ENCODE peak calls at places on chromosomes 12 and 14, in four cellular contexts. One of them, this sample, is unnamed.

GRCh38 chr12:116295327-116296263 is 18.1 kb upstream of the MED13L start:
- DNase-seq in iPS DF 6.9: no peak
- DNase-seq in psoas muscle: no peak
- DNase-seq in sigmoid colon: no peak
- DNase-seq in this sample: no peak

GRCh38 chr12:104805186-104805585 is 152.9 kb downstream of the SLC41A2 start:
- DNase-seq in iPS DF 6.9: no peak
- DNase-seq in psoas muscle: no peak
- DNase-seq in sigmoid colon: no peak
- DNase-seq in this sample: no peak

GRCh38 chr14:61797304-61797703 is 35.1 kb downstream of the SNAPC1 start:
- DNase-seq in iPS DF 6.9: no peak
- DNase-seq in psoas muscle: no peak
- DNase-seq in sigmoid colon: no peak
- DNase-seq in this sample: no peak

GRCh38 chr12:23880988-23881387 is 68.5 kb downstream of the SOX5 start:
- DNase-seq in iPS DF 6.9: no peak
- DNase-seq in psoas muscle: no peak
- DNase-seq in sigmoid colon: no peak
- DNase-seq in this sample: no peak

GRCh38 chr12:25959069-25959961 is 833 bp downstream of the RASSF8 start:
- DNase-seq in iPS DF 6.9: no peak
- DNase-seq in psoas muscle: peak; percentile 76
- DNase-seq in sigmoid colon: peak; percentile 86
- DNase-seq in this sample: peak; percentile 57

GRCh38 chr14:104239185-104239775 is 100.9 kb downstream of the KIF26A start:
- DNase-seq in iPS DF 6.9: no peak
- DNase-seq in psoas muscle: no peak
- DNase-seq in sigmoid colon: peak; percentile 47
- DNase-seq in this sample: no peak

GRCh38 chr12:64780531-64781373 is 21.5 kb upstream of the GNS start:
- DNase-seq in iPS DF 6.9: no peak
- DNase-seq in psoas muscle: peak; percentile 60
- DNase-seq in sigmoid colon: peak; percentile 64
- DNase-seq in this sample: peak; percentile 61

GRCh38 chr12:121776190-121777098 is 17.0 kb downstream of the RHOF start:
- DNase-seq in iPS DF 6.9: no peak
- DNase-seq in psoas muscle: peak; percentile 91
- DNase-seq in sigmoid colon: peak; percentile 87
- DNase-seq in this sample: peak; percentile 65

GRCh38 chr14:54344445-54344844 is 52.4 kb upstream of the CDKN3 start:
- DNase-seq in iPS DF 6.9: no peak
- DNase-seq in psoas muscle: no peak
- DNase-seq in sigmoid colon: no peak
- DNase-seq in this sample: no peak

GRCh38 chr14:75654127-75654732 is 6.4 kb downstream of the ERG28 start:
- DNase-seq in iPS DF 6.9: peak; percentile 55
- DNase-seq in psoas muscle: peak; percentile 87
- DNase-seq in sigmoid colon: peak; percentile 85
- DNase-seq in this sample: peak; percentile 59

GRCh38 chr14:102652194-102652593 is 59.7 kb downstream of the RCOR1 start:
- DNase-seq in iPS DF 6.9: no peak
- DNase-seq in psoas muscle: no peak
- DNase-seq in sigmoid colon: no peak
- DNase-seq in this sample: no peak

GRCh38 chr14:96584907-96585671 is 82.9 kb downstream of the PAPOLA start:
- DNase-seq in iPS DF 6.9: no peak
- DNase-seq in psoas muscle: no peak
- DNase-seq in sigmoid colon: no peak
- DNase-seq in this sample: no peak

GRCh38 chr12:108302471-108303311 is 36.4 kb downstream of the CMKLR1 start:
- DNase-seq in iPS DF 6.9: no peak
- DNase-seq in psoas muscle: peak; percentile 90
- DNase-seq in sigmoid colon: peak; percentile 92
- DNase-seq in this sample: no peak
- H3K4me1 ChIP-seq in iPS DF 6.9: peaks cover 5% of the 10 kb centered on the region
- H3K4me1 ChIP-seq in psoas muscle: peaks cover 2% of the 10 kb centered on the region
- H3K4me1 ChIP-seq in sigmoid colon: peaks cover 36% of the 10 kb centered on the region
- H3K4me1 ChIP-seq in this sample: no peaks in the 10 kb centered on the region

DNA sequence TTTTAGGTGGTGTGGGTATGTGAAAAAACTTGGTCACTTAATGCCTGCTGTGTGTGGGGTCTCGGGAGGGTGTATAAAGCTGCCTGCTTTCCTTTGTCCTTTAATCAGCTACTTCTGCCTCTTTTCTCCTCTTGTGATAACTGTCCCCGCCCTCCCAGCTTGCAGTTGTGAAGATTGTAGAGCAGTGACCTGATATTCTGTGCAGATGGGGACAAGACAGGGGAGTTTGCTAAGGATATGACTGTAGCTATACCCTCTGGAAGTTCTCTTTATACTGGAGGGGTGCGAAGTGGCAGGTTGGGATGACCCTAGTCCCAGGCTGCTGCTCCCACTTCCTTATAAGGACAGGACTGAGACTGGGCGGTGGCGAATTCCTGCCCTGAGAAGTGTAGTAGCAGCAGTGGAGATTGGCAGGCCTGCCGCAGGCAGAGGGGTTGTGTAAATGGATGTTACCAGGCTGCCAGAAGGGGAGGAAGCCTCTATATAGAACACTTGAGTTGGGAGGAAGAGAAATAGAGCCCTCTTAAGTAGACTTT is 835 bp downstream of the MYL6 start:
- DNase-seq in iPS DF 6.9: peak; percentile 45
- DNase-seq in psoas muscle: peak; percentile 92
- DNase-seq in sigmoid colon: peak; percentile 97
- DNase-seq in this sample: peak; percentile 22
- H3K4me1 ChIP-seq in iPS DF 6.9: peaks cover 7% of the 10 kb centered on the region
- H3K4me1 ChIP-seq in psoas muscle: peaks cover 27% of the 10 kb centered on the region
- H3K4me1 ChIP-seq in sigmoid colon: peaks cover 50% of the 10 kb centered on the region
- H3K4me1 ChIP-seq in this sample: peaks cover 18% of the 10 kb centered on the region

GRCh38 chr12:31323466-31324115 is 2.4 kb downstream of the SINHCAF start:
- DNase-seq in iPS DF 6.9: no peak
- DNase-seq in psoas muscle: no peak
- DNase-seq in sigmoid colon: peak; percentile 77
- DNase-seq in this sample: peak; percentile 12
- H3K4me1 ChIP-seq in iPS DF 6.9: peaks cover 6% of the 10 kb centered on the region
- H3K4me1 ChIP-seq in psoas muscle: no peaks in the 10 kb centered on the region
- H3K4me1 ChIP-seq in sigmoid colon: peaks cover 26% of the 10 kb centered on the region
- H3K4me1 ChIP-seq in this sample: peaks cover 43% of the 10 kb centered on the region

GRCh38 chr12:61538951-61539350 is 721.3 kb upstream of the USP15 start:
- DNase-seq in iPS DF 6.9: peak; percentile 27
- DNase-seq in psoas muscle: no peak
- DNase-seq in sigmoid colon: no peak
- DNase-seq in this sample: peak; percentile 20
- H3K4me1 ChIP-seq in iPS DF 6.9: no peaks in the 10 kb centered on the region
- H3K4me1 ChIP-seq in psoas muscle: no peaks in the 10 kb centered on the region
- H3K4me1 ChIP-seq in sigmoid colon: no peaks in the 10 kb centered on the region
- H3K4me1 ChIP-seq in this sample: no peaks in the 10 kb centered on the region

DNA sequence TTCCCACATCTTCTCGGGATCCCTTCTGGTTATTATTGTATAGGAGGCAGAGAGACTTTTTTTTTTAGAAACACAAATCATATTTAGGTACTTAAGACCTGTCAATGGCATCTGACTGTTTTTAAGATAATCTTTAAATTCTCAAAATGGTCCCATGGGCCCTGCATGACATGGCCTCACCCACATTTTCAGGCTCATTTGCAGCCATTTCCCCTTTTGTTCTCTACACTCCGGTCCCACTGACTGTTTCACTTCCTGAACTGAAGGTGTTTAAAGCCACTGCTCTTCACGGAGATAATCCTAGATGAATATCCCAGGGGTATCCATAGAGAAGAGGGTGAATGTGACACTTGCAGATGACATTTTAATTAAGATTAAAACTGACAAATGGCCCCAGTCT is 12.3 kb upstream of the C12orf71 start:
- DNase-seq in iPS DF 6.9: no peak
- DNase-seq in psoas muscle: no peak
- DNase-seq in sigmoid colon: no peak
- DNase-seq in this sample: no peak
- H3K4me1 ChIP-seq in iPS DF 6.9: no peaks in the 10 kb centered on the region
- H3K4me1 ChIP-seq in psoas muscle: no peaks in the 10 kb centered on the region
- H3K4me1 ChIP-seq in sigmoid colon: no peaks in the 10 kb centered on the region
- H3K4me1 ChIP-seq in this sample: no peaks in the 10 kb centered on the region

GRCh38 chr12:55642275-55643068 is 5.8 kb downstream of the OR10P1 start:
- DNase-seq in iPS DF 6.9: no peak
- DNase-seq in psoas muscle: no peak
- DNase-seq in sigmoid colon: no peak
- DNase-seq in this sample: peak; percentile 29
- H3K4me1 ChIP-seq in iPS DF 6.9: no peaks in the 10 kb centered on the region
- H3K4me1 ChIP-seq in psoas muscle: no peaks in the 10 kb centered on the region
- H3K4me1 ChIP-seq in sigmoid colon: peaks cover 8% of the 10 kb centered on the region
- H3K4me1 ChIP-seq in this sample: peaks cover 13% of the 10 kb centered on the region

This sample was measured in MM.1S.